ENCODE peak calls at places on chromosome 1, in nine cellular contexts. Q is BE2C; H is ovary; N is psoas muscle; O is PC-3; Z is naive thymus-derived CD4-positive, alpha-beta T cell; T is IMR-90; S is esophagus squamous epithelium; I is GM12878. E is an unnamed sample.

GRCh38 chr1:44616991-44617702 is 57.1 kb downstream of the TMEM53 start:
- DNase-seq in Z (no peak), N (no peak), O (no peak), T (peak; percentile 34), Q (no peak), S (no peak), H (peak; percentile 40), I (no peak), E (no peak)

GRCh38 chr1:211603191-211603701 is 24.3 kb upstream of the SLC30A1 start:
- DNase-seq in O (peak; percentile 79), N (no peak), H (no peak), Z (no peak), S (no peak), I (no peak), Q (no peak), T (peak; percentile 50), E (peak; percentile 69)

GRCh38 chr1:239219679-239220078 is 166.7 kb upstream of the CHRM3 start:
- DNase-seq in T (no peak), N (no peak), I (no peak), Q (no peak), S (no peak), H (no peak), Z (no peak), O (no peak), E (no peak)

GRCh38 chr1:12438349-12438924 is 179.6 kb downstream of the DHRS3 start:
- DNase-seq in T (no peak), I (peak; percentile 73), O (peak; percentile 55), S (no peak), Z (peak; percentile 74), H (no peak), Q (no peak), N (no peak), E (no peak)

GRCh38 chr1:229383961-229384360 is 41.1 kb upstream of the CCSAP start:
- DNase-seq in T (no peak), S (no peak), H (no peak), I (no peak), N (no peak), Z (no peak), O (peak; percentile 26), Q (no peak), E (no peak)

GRCh38 chr1:36942093-36942492 is 92.2 kb downstream of the GRIK3 start:
- DNase-seq in T (no peak), Z (no peak), N (no peak), H (no peak), Q (no peak), S (no peak), I (no peak), O (no peak), E (no peak)

GRCh38 chr1:76130992-76131391 is 56.4 kb downstream of the ST6GALNAC3 start:
- DNase-seq in O (no peak), H (no peak), Z (no peak), Q (no peak), S (no peak), I (no peak), T (no peak), N (no peak), E (no peak)

GRCh38 chr1:182163821-182164223 is 102.3 kb upstream of the ZNF648 start:
- DNase-seq in N (peak; percentile 85), T (no peak), O (no peak), Q (no peak), S (no peak), Z (no peak), H (peak; percentile 63), I (no peak), E (no peak)

GRCh38 chr1:212635141-212635601 is 26.6 kb downstream of the ATF3 start:
- DNase-seq in Q (peak; percentile 77), S (no peak), T (peak; percentile 74), H (no peak), O (no peak), N (no peak), I (peak; percentile 13), Z (no peak), E (no peak)

GRCh38 chr1:39576016-39576657 is 453 bp downstream of the PABPC4 start:
- DNase-seq in I (no peak), Q (no peak), O (peak; percentile 20), N (peak; percentile 81), T (no peak), S (no peak), H (peak; percentile 60), Z (no peak), E (peak; percentile 66)

GRCh38 chr1:59332983-59333382 is 36.1 kb downstream of the FGGY start:
- DNase-seq in T (peak; percentile 75), N (no peak), Z (no peak), Q (no peak), S (no peak), H (no peak), I (no peak), O (peak; percentile 65), E (no peak)

GRCh38 chr1:225458222-225458631 is 30.4 kb upstream of the LBR start:
- DNase-seq in S (no peak), I (no peak), H (no peak), T (peak; percentile 91), Q (no peak), O (peak; percentile 43), N (no peak), Z (no peak), E (no peak)

GRCh38 chr1:215132156-215132555 is 49.6 kb downstream of the KCNK2 start:
- DNase-seq in S (no peak), N (no peak), Z (no peak), T (peak; percentile 53), H (no peak), Q (no peak), O (no peak), I (no peak), E (no peak)

GRCh38 chr1:118074101-118074500 is 110.9 kb downstream of the SPAG17 start:
- DNase-seq in N (no peak), T (no peak), S (no peak), Z (no peak), H (no peak), I (no peak), O (no peak), Q (no peak), E (no peak)

GRCh38 chr1:20588634-20589225 is at the start of gene CDA:
- DNase-seq in Z (no peak), T (no peak), I (no peak), H (no peak), S (no peak), N (peak; percentile 54), O (peak; percentile 89), Q (no peak), E (peak; percentile 78)

GRCh38 chr1:195763146-195763906 is 844.9 kb downstream of the KCNT2 start:
- DNase-seq in Q (peak; percentile 28), S (no peak), T (no peak), Z (no peak), N (peak; percentile 30), I (no peak), H (no peak), O (no peak), E (no peak)

GRCh38 chr1:207336559-207337467 is 15.3 kb downstream of the CD55 start:
- DNase-seq in S (no peak), H (no peak), Q (no peak), Z (peak; percentile 67), T (peak; percentile 90), N (no peak), I (peak; percentile 91), O (peak; percentile 97), E (peak; percentile 24)

GRCh38 chr1:43214465-43215444 is 42.6 kb downstream of the CFAP57 start:
- DNase-seq in N (no peak), Z (no peak), I (no peak), T (peak; percentile 78), Q (no peak), H (no peak), S (no peak), O (no peak), E (no peak)
- H3K4me1 ChIP-seq in N (no peaks in the 10 kb centered on the region), Z (no peaks in the 10 kb centered on the region), I (no peaks in the 10 kb centered on the region), T (no peaks in the 10 kb centered on the region), Q (no peaks in the 10 kb centered on the region), H (no peaks in the 10 kb centered on the region), S (no peaks in the 10 kb centered on the region), O (no peaks in the 10 kb centered on the region), E (no peaks in the 10 kb centered on the region)

GRCh38 chr1:179745743-179746142 is 2.7 kb downstream of the FAM163A start:
- DNase-seq in S (no peak), H (no peak), N (no peak), T (no peak), I (no peak), Q (peak; percentile 31), O (no peak), Z (no peak), E (no peak)
- H3K27me3 ChIP-seq in S (peaks cover 10% of the 10 kb centered on the region), H (no peaks in the 10 kb centered on the region), N (peaks cover 13% of the 10 kb centered on the region), T (peaks cover 67% of the 10 kb centered on the region), I (peaks cover 6% of the 10 kb centered on the region), Q (no peaks in the 10 kb centered on the region), O (no peaks in the 10 kb centered on the region), Z (peaks cover 4% of the 10 kb centered on the region), E (no peaks in the 10 kb centered on the region)

GRCh38 chr1:27007909-27008582 is 4.6 kb downstream of the TENT5B start:
- DNase-seq in O (peak; percentile 92), I (no peak), H (no peak), T (no peak), Z (no peak), N (no peak), S (no peak), Q (no peak), E (no peak)

GRCh38 chr1:27010226-27010994 is 2.2 kb downstream of the TENT5B start:
- DNase-seq in N (no peak), H (no peak), O (peak; percentile 50), Z (no peak), S (no peak), I (no peak), T (no peak), Q (no peak), E (no peak)

GRCh38 chr1:27011976-27012563 is 580 bp downstream of the TENT5B start:
- DNase-seq in H (no peak), N (no peak), S (no peak), O (no peak), Q (no peak), Z (no peak), T (no peak), I (no peak), E (no peak)

GRCh38 chr1:27011058-27011764 is 1.4 kb downstream of the TENT5B start:
- DNase-seq in Q (no peak), T (peak; percentile 88), Z (no peak), I (no peak), N (peak; percentile 65), H (peak; percentile 66), S (no peak), O (peak; percentile 97), E (no peak)

GRCh38 chr1:27009601-27010197 is 3.0 kb downstream of the TENT5B start:
- DNase-seq in I (no peak), S (no peak), Z (no peak), T (no peak), O (peak; percentile 95), N (no peak), H (no peak), Q (no peak), E (peak; percentile 49)
- H3K4me1 ChIP-seq in I (no peaks in the 10 kb centered on the region), S (peaks cover 49% of the 10 kb centered on the region), Z (peaks cover 5% of the 10 kb centered on the region), T (peaks cover 37% of the 10 kb centered on the region), O (peaks cover 64% of the 10 kb centered on the region), N (peaks cover 9% of the 10 kb centered on the region), H (peaks cover 5% of the 10 kb centered on the region), Q (no peaks in the 10 kb centered on the region), E (no peaks in the 10 kb centered on the region)

DNA sequence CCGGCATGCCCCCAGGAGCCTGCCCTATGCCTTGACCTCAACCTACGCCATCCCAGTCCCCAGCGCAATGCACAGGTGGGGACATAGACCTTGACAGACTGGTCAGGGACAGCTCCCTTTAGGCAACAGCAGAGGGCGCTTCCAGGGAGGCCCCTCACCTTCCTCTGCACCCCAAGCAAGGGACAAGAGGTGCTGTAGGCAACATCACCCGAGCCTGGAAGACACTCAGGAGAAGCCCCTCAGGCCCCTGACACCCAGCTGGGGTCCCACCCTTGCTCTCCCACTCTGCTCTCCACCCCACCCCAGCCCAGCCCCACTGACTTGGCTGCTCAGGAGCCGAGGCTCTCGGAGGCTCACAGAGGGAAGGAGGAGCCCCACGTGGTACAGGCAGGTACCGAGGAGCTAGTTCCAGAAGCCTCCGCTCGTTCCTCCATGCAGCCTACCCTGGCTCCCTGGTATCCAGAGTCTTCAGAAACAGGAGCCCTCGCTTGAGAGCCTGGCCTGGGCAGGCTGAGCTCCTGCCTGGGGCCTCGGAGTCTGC is 2.4 kb upstream of the WNT3A start:
- DNase-seq in N (no peak), Q (no peak), H (peak; percentile 3), Z (no peak), S (no peak), O (peak; percentile 71), T (no peak), I (no peak), E (peak; percentile 54)
- H3K27me3 ChIP-seq in N (peaks cover 34% of the 10 kb centered on the region), Q (peaks cover 63% of the 10 kb centered on the region), H (no peaks in the 10 kb centered on the region), Z (peaks cover 17% of the 10 kb centered on the region), S (peaks cover 4% of the 10 kb centered on the region), O (peaks cover 33% of the 10 kb centered on the region), T (peaks cover 74% of the 10 kb centered on the region), I (peaks cover 2% of the 10 kb centered on the region), E (no peaks in the 10 kb centered on the region)